ENCODE peak calls at places on chromosomes 16 and 17, in ten cellular contexts. M, N, J, T, G, C, S, B, F and Z are unnamed samples.

GRCh38 chr16:49049191-49049590 is 232.4 kb downstream of the CBLN1 start:
- DNase-seq in C (no peak), S (no peak), N (no peak), B (no peak), M (no peak), G (no peak), F (no peak), T (no peak), J (no peak), Z (no peak)

GRCh38 chr16:20765732-20766131 is 1.9 kb downstream of the ACSM3 start:
- DNase-seq in T (no peak), J (no peak), B (no peak), S (no peak), M (no peak), F (no peak), N (no peak), C (no peak), G (no peak), Z (no peak)

GRCh38 chr16:4058386-4058785 is 57.9 kb downstream of the ADCY9 start:
- DNase-seq in S (no peak), J (no peak), F (no peak), T (no peak), N (peak; percentile 25), C (no peak), G (no peak), B (no peak), M (no peak), Z (no peak)

GRCh38 chr16:59404509-59404908 is 670.4 kb upstream of the GOT2 start:
- DNase-seq in F (no peak), M (no peak), J (no peak), C (no peak), G (no peak), S (no peak), B (no peak), N (no peak), T (no peak), Z (no peak)

GRCh38 chr17:73359987-73360410 is 48.2 kb upstream of the CDC42EP4 start:
- DNase-seq in C (peak; percentile 93), N (no peak), J (no peak), B (no peak), M (no peak), G (no peak), T (no peak), F (peak; percentile 95), S (no peak), Z (no peak)

GRCh38 chr16:22220714-22221113 is 14.6 kb downstream of the EEF2K start:
- DNase-seq in C (no peak), N (no peak), G (no peak), T (no peak), S (peak; percentile 52), F (no peak), J (peak; percentile 43), M (no peak), B (no peak), Z (no peak)

GRCh38 chr17:59561042-59561441 is 4.4 kb upstream of the DHX40 start:
- DNase-seq in S (no peak), J (no peak), C (no peak), F (peak; percentile 68), M (no peak), N (peak; percentile 22), T (peak; percentile 22), B (no peak), G (no peak), Z (peak; percentile 79)

GRCh38 chr16:27430923-27431484 is 29.0 kb downstream of the IL21R start:
- DNase-seq in S (no peak), B (peak; percentile 71), T (no peak), C (peak; percentile 23), J (no peak), M (no peak), N (no peak), F (peak; percentile 21), G (no peak), Z (peak; percentile 51)

GRCh38 chr16:69761983-69762842 is at the start of gene WWP2:
- DNase-seq in J (peak; percentile 73), T (peak; percentile 31), F (peak; percentile 90), N (peak; percentile 83), C (peak; percentile 92), G (peak; percentile 68), M (peak; percentile 68), B (peak; percentile 95), S (peak; percentile 74), Z (peak; percentile 90)

GRCh38 chr17:10127819-10128375 is 70.5 kb downstream of the GAS7 start:
- DNase-seq in N (peak; percentile 98), M (no peak), T (no peak), G (no peak), S (peak; percentile 91), F (peak; percentile 77), B (peak; percentile 85), J (peak; percentile 92), C (peak; percentile 85), Z (peak; percentile 83)

GRCh38 chr17:74502866-74503265 is 28.4 kb downstream of the CD300LB start:
- DNase-seq in T (no peak), M (no peak), N (no peak), C (peak; percentile 29), G (no peak), S (no peak), J (no peak), B (no peak), F (no peak), Z (peak; percentile 63)

GRCh38 chr16:81739503-81739902 is 39.6 kb upstream of the PLCG2 start:
- DNase-seq in S (no peak), C (no peak), T (no peak), F (no peak), N (no peak), B (peak; percentile 78), J (no peak), G (no peak), M (no peak), Z (peak; percentile 78)

GRCh38 chr17:65753348-65753747 is 191.9 kb upstream of the AXIN2 start:
- DNase-seq in M (no peak), C (no peak), B (no peak), J (no peak), T (no peak), G (no peak), N (no peak), F (no peak), S (no peak), Z (no peak)

GRCh38 chr16:77450790-77451487 is 16.1 kb upstream of the ADAMTS18 start:
- DNase-seq in M (no peak), T (no peak), G (no peak), B (no peak), C (no peak), S (no peak), N (no peak), F (no peak), J (no peak), Z (no peak)

GRCh38 chr17:19269102-19269501 is 31.9 kb downstream of the EPN2 start:
- DNase-seq in J (no peak), C (no peak), M (no peak), S (no peak), N (no peak), G (no peak), F (no peak), B (no peak), T (no peak), Z (peak; percentile 19)

GRCh38 chr17:17724307-17724921 is 43.2 kb downstream of the RAI1 start:
- DNase-seq in J (no peak), G (no peak), B (peak; percentile 83), S (peak; percentile 49), T (no peak), N (peak; percentile 62), M (no peak), C (no peak), F (peak; percentile 92), Z (peak; percentile 67)
- H3K4me3 ChIP-seq in J (peak overlapping the region; percentile 41), G (peak overlapping the region; percentile 58), B (peak overlapping the region; percentile 67), S (peak overlapping the region; percentile 41), T (peak overlapping the region; percentile 40), N (peak overlapping the region; percentile 71), M (peak overlapping the region; percentile 58), C (peak overlapping the region; percentile 54), F (peak overlapping the region; percentile 52), Z (peak overlapping the region; percentile 21)

DNA sequence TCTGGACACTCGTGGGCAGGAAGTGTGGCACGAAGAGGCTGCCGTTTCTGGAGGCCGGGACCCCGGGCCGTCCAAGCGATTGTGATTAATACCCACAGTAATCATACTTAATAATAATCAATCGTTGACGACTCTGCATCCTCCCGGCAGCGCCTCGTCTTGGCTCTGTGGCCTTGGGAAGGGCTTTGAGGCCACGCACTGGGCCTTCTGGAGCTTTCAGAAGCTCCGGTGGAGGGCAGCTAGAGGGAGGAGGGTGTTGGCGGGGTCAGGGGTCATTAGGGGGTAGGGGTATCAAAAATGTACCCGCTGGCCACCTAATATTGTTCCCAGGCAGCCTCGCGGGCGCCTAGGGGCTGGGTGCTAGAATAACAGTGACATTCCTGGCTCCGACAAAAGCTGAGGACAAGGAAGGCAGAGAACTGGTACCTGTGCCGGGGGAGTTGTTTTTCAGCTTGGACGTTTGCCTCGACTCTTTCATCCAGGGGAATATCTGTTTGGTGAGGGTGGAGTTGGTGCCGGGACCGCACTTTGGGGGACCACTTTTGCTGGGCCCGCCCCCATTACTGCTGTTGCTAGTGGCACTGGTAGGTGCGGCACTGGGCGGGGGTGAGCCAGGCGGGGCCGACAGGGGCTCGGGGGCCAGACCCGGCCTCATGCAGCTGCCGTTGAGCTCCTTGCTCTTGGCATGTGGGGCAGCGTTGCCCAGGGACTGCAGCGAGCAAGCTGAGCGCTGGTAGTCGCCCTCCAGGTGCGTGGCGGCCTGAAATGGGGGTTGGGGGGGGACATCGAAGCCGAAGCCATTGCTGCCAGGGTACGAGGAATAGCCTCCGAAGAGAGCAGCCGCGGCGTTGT is 6.9 kb upstream of the HOXB2 start:
- DNase-seq in T (no peak), S (no peak), J (no peak), B (no peak), G (no peak), N (no peak), C (peak; percentile 61), M (no peak), F (no peak), Z (no peak)
- H3K4me3 ChIP-seq in T (no peak overlapping the region), S (no peak overlapping the region), J (no peak overlapping the region), B (no peak overlapping the region), G (no peak overlapping the region), N (no peak overlapping the region), C (peak overlapping the region; percentile 46), M (no peak overlapping the region), F (no peak overlapping the region), Z (no peak overlapping the region)

GRCh38 chr16:57003439-57004386 is 14.4 kb downstream of the NLRC5 start:
- DNase-seq in G (no peak), N (no peak), M (no peak), B (peak; percentile 81), T (no peak), S (no peak), J (no peak), F (no peak), C (peak; percentile 26), Z (no peak)
- H3K4me3 ChIP-seq in G (peak overlapping the region; percentile 25), N (no peak overlapping the region), M (no peak overlapping the region), B (no peak overlapping the region), T (no peak overlapping the region), S (no peak overlapping the region), J (no peak overlapping the region), F (no peak overlapping the region), C (no peak overlapping the region), Z (no peak overlapping the region)

GRCh38 chr16:6492742-6493141 is 839.9 kb upstream of the RBFOX1 start:
- DNase-seq in T (no peak), G (no peak), N (no peak), F (no peak), M (no peak), B (no peak), S (no peak), J (no peak), C (no peak), Z (no peak)
- H3K4me3 ChIP-seq in T (no peak overlapping the region), G (no peak overlapping the region), N (no peak overlapping the region), F (no peak overlapping the region), M (no peak overlapping the region), B (no peak overlapping the region), S (no peak overlapping the region), J (no peak overlapping the region), C (no peak overlapping the region), Z (no peak overlapping the region)